ENCODE peak calls at places on chromosomes 11 and 22, in seven cellular contexts. M is esophagus squamous epithelium; R is EH; N is MV-4-11; Q is stimulated activated CD8-positive, alpha-beta memory T cell treated with anti-CD3 and anti-CD28 coated beads, Interleukin-7, amount 100 ng/mL, for 1 hour; U is GM04503; K is WTC11. C is an unnamed sample.

GRCh38 chr11:69080361-69080973 is 31.7 kb downstream of the TPCN2 start:
- DNase-seq in M (no peak), R (peak), N (no peak), Q (no peak), U (no peak), K (no peak), C (no peak)

GRCh38 chr22:41512421-41513194 is 31.7 kb downstream of the POLR3H start:
- DNase-seq in M (no peak), R (peak), N (no peak), Q (no peak), U (no peak), K (peak), C (no peak)

GRCh38 chr11:67031791-67032561 is 9.0 kb downstream of the SYT12 start:
- DNase-seq in M (no peak), R (peak), N (no peak), Q (no peak), U (no peak), K (no peak), C (no peak)

GRCh38 chr22:40056163-40056958 is 61.6 kb downstream of the FAM83F start:
- DNase-seq in M (no peak), R (no peak), N (peak), Q (no peak), U (no peak), K (no peak), C (no peak)

GRCh38 chr22:50422961-50423815 is 51.6 kb downstream of the SBF1 start:
- DNase-seq in M (no peak), R (no peak), N (no peak), Q (no peak), U (no peak), K (no peak), C (no peak)

GRCh38 chr11:8110396-8110795 is 29.4 kb downstream of the TUB start:
- DNase-seq in M (no peak), R (no peak), N (no peak), Q (no peak), U (no peak), K (no peak), C (peak)

GRCh38 chr22:19766506-19767426 is 6.2 kb downstream of the TBX1 start:
- DNase-seq in M (no peak), R (peak), N (peak), Q (no peak), U (no peak), K (peak), C (no peak)

GRCh38 chr11:128334311-128335044 is 252.9 kb downstream of the ETS1 start:
- DNase-seq in M (no peak), R (no peak), N (no peak), Q (no peak), U (no peak), K (no peak), C (no peak)

GRCh38 chr11:6627762-6628241 is 8.6 kb upstream of the TPP1 start:
- DNase-seq in M (no peak), R (no peak), N (no peak), Q (no peak), U (no peak), K (no peak), C (no peak)

GRCh38 chr11:131370090-131370751 is at the start of gene NTM:
- DNase-seq in M (no peak), R (peak), N (no peak), Q (no peak), U (peak), K (no peak), C (peak)

GRCh38 chr11:87445002-87445401 is 407.3 kb downstream of the TMEM135 start:
- DNase-seq in M (no peak), R (peak), N (no peak), Q (no peak), U (peak), K (no peak), C (no peak)

GRCh38 chr11:44988111-44988510 is 37.4 kb upstream of the TP53I11 start:
- DNase-seq in M (no peak), R (no peak), N (no peak), Q (no peak), U (no peak), K (no peak), C (no peak)

GRCh38 chr11:34784318-34784841 is 131.8 kb downstream of the APIP start:
- DNase-seq in M (no peak), R (no peak), N (no peak), Q (no peak), U (no peak), K (no peak), C (no peak)

GRCh38 chr22:27880778-27881394 is 38.2 kb downstream of the PITPNB start:
- DNase-seq in M (no peak), R (peak), N (peak), Q (no peak), U (no peak), K (no peak), C (peak)

GRCh38 chr22:36197065-36197440 is 4.6 kb downstream of the APOL4 start:
- DNase-seq in M (no peak), R (peak), N (peak), Q (no peak), U (no peak), K (peak), C (peak)

GRCh38 chr22:29040385-29041275 is 21.0 kb downstream of the C22orf31 start:
- DNase-seq in M (no peak), R (peak), N (peak), Q (peak), U (peak), K (peak), C (peak)

GRCh38 chr22:36979016-36979415 is 40.2 kb downstream of the TST start:
- DNase-seq in M (no peak), R (no peak), N (no peak), Q (no peak), U (no peak), K (no peak), C (no peak)

GRCh38 chr11:115696472-115697011 is 192.3 kb upstream of the CADM1 start:
- DNase-seq in M (no peak), R (no peak), N (no peak), Q (no peak), U (no peak), K (no peak), C (no peak)

GRCh38 chr22:21866821-21867527 is 471 bp downstream of the MAPK1 start:
- DNase-seq in M (no peak), R (peak), N (no peak), Q (no peak), U (no peak), K (no peak), C (no peak)

GRCh38 chr22:26642465-26643367 is 14.7 kb upstream of the MIAT start:
- DNase-seq in M (no peak), R (no peak), N (no peak), Q (peak), U (no peak), K (peak), C (peak)

GRCh38 chr11:87778341-87778740 is 396.9 kb downstream of the RAB38 start:
- DNase-seq in M (no peak), R (no peak), N (no peak), Q (no peak), U (no peak), K (no peak), C (no peak)

GRCh38 chr11:69148377-69148762 is 7.4 kb upstream of the SMIM38 start:
- DNase-seq in M (no peak), R (no peak), N (no peak), Q (no peak), U (no peak), K (no peak), C (no peak)

GRCh38 chr11:20131744-20132666 is 28.3 kb downstream of the DBX1 start:
- DNase-seq in M (no peak), R (peak), N (peak), Q (no peak), U (no peak), K (peak), C (peak)

GRCh38 chr11:36385121-36385530 is 89.0 kb downstream of the PRR5L start:
- DNase-seq in M (no peak), R (peak), N (no peak), Q (no peak), U (no peak), K (no peak), C (peak)

GRCh38 chr11:70552167-70552435 is 153.8 kb downstream of the CTTN start:
- DNase-seq in M (no peak), R (no peak), N (no peak), Q (no peak), U (no peak), K (no peak), C (no peak)